ENCODE peak calls at places on chromosomes 6 and 20, in four cellular contexts. One of them, this sample, is unnamed.

GRCh38 chr6:170125447-170126300 is 165.2 kb downstream of the DLL1 start:
- DNase-seq in neural crest cell: no peak
- DNase-seq in effector memory CD4-positive, alpha-beta T cell: no peak
- DNase-seq in AG08395: no peak
- DNase-seq in this sample: no peak

GRCh38 chr6:26575494-26575939 is 21.2 kb upstream of the ABT1 start:
- DNase-seq in neural crest cell: no peak
- DNase-seq in effector memory CD4-positive, alpha-beta T cell: no peak
- DNase-seq in AG08395: no peak
- DNase-seq in this sample: no peak

GRCh38 chr20:63234693-63235398 is 859 bp upstream of the BIRC7 start:
- DNase-seq in neural crest cell: no peak
- DNase-seq in effector memory CD4-positive, alpha-beta T cell: no peak
- DNase-seq in AG08395: no peak
- DNase-seq in this sample: peak; percentile 43

GRCh38 chr6:27866370-27867050 is 45.7 kb downstream of the OR2B2 start:
- DNase-seq in neural crest cell: no peak
- DNase-seq in effector memory CD4-positive, alpha-beta T cell: peak; percentile 7
- DNase-seq in AG08395: peak; percentile 81
- DNase-seq in this sample: peak; percentile 69

GRCh38 chr6:114200896-114201295 is 141.9 kb downstream of the HS3ST5 start:
- DNase-seq in neural crest cell: no peak
- DNase-seq in effector memory CD4-positive, alpha-beta T cell: no peak
- DNase-seq in AG08395: no peak
- DNase-seq in this sample: no peak

GRCh38 chr6:110509617-110510231 is 33.3 kb upstream of the SLC22A16 start:
- DNase-seq in neural crest cell: no peak
- DNase-seq in effector memory CD4-positive, alpha-beta T cell: no peak
- DNase-seq in AG08395: no peak
- DNase-seq in this sample: no peak

GRCh38 chr6:127120787-127121636 is 2.5 kb downstream of the RSPO3 start:
- DNase-seq in neural crest cell: peak; percentile 86
- DNase-seq in effector memory CD4-positive, alpha-beta T cell: no peak
- DNase-seq in AG08395: peak; percentile 79
- DNase-seq in this sample: peak; percentile 79

GRCh38 chr6:135922746-135923145 is 71.2 kb downstream of the PDE7B start:
- DNase-seq in neural crest cell: no peak
- DNase-seq in effector memory CD4-positive, alpha-beta T cell: no peak
- DNase-seq in AG08395: peak; percentile 56
- DNase-seq in this sample: peak; percentile 50

GRCh38 chr6:73694711-73695411 is 1.1 kb upstream of the CD109 start:
- DNase-seq in neural crest cell: no peak
- DNase-seq in effector memory CD4-positive, alpha-beta T cell: no peak
- DNase-seq in AG08395: peak; percentile 57
- DNase-seq in this sample: peak; percentile 49

GRCh38 chr20:31698803-31699718 is 23.6 kb downstream of the BCL2L1 start:
- DNase-seq in neural crest cell: no peak
- DNase-seq in effector memory CD4-positive, alpha-beta T cell: no peak
- DNase-seq in AG08395: peak; percentile 94
- DNase-seq in this sample: peak; percentile 91

GRCh38 chr20:4813839-4814695 is 92.4 kb downstream of the PRND start:
- DNase-seq in neural crest cell: no peak
- DNase-seq in effector memory CD4-positive, alpha-beta T cell: peak; percentile 53
- DNase-seq in AG08395: no peak
- DNase-seq in this sample: no peak